ENCODE peak calls at places on chromosomes 3 and 15, in five cellular contexts. I, G, F, N and H are unnamed samples.

GRCh38 chr3:133991637-133992036 is 38.1 kb downstream of the SLCO2A1 start:
- DNase-seq in G (no peak), I (no peak), N (no peak), F (no peak), H (peak)

GRCh38 chr3:62467936-62468722 is 94.8 kb upstream of the FEZF2 start:
- DNase-seq in G (no peak), N (no peak), F (no peak), I (no peak), H (no peak)

GRCh38 chr15:69703495-69704187 is 251.0 kb downstream of the RPLP1 start:
- DNase-seq in I (no peak), F (no peak), G (no peak), N (no peak), H (no peak)

GRCh38 chr3:185176756-185177359 is 24.0 kb upstream of the C3orf70 start:
- DNase-seq in G (no peak), I (peak), N (no peak), F (peak), H (peak)

GRCh38 chr15:66603301-66604179 is 37.7 kb upstream of the LCTL start:
- DNase-seq in G (peak), N (peak), F (peak), I (peak), H (peak)

GRCh38 chr15:32691316-32692032 is 26.3 kb upstream of the GREM1 start:
- DNase-seq in F (no peak), I (no peak), G (no peak), N (no peak), H (no peak)

GRCh38 chr15:40806672-40807027 is 239 bp upstream of the ZFYVE19 start:
- DNase-seq in N (no peak), F (no peak), I (no peak), G (no peak), H (no peak)

GRCh38 chr3:5006755-5007202 is 27.5 kb downstream of the BHLHE40 start:
- DNase-seq in F (peak), I (no peak), N (peak), G (no peak), H (no peak)

GRCh38 chr3:36298188-36298587 is 82.1 kb upstream of the STAC start:
- DNase-seq in G (no peak), I (no peak), N (no peak), F (no peak), H (no peak)

GRCh38 chr15:51727141-51727897 is 10.1 kb downstream of the LYSMD2 start:
- DNase-seq in N (no peak), F (peak), I (no peak), G (no peak), H (no peak)

GRCh38 chr3:69442771-69443197 is 56.9 kb upstream of the FRMD4B start:
- DNase-seq in G (no peak), I (no peak), F (no peak), N (no peak), H (no peak)

GRCh38 chr3:71484047-71484446 is 99.5 kb downstream of the FOXP1 start:
- DNase-seq in G (no peak), F (no peak), I (no peak), N (no peak), H (no peak)

GRCh38 chr3:64796597-64796996 is 108.8 kb upstream of the ADAMTS9 start:
- DNase-seq in N (no peak), G (no peak), I (no peak), F (peak), H (no peak)

DNA sequence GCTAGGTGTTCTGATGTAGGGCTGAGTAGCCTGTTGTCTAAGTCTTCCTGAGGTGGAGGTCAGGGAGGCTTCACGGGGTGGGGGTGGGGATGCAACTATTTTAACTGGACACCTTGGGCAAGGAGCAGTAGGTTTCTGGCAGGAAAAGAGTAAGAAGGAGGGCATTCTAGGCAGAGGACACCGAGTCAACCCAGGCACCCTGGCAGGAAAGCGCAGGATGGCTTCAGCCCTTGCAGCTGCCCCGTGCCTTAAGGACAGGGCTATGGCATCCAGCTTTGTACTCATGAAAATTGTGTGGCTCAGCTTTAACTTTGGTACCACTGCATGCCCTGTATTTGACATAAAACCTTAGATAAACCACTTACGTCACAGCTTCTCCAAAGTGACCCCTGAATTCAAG is 6.4 kb upstream of the FILIP1L start:
- DNase-seq in I (no peak), N (no peak), F (no peak), G (no peak), H (no peak)
- H2BK12ac ChIP-seq in I (no peak), N (no peak), F (no peak), G (no peak), H (no peak)

DNA sequence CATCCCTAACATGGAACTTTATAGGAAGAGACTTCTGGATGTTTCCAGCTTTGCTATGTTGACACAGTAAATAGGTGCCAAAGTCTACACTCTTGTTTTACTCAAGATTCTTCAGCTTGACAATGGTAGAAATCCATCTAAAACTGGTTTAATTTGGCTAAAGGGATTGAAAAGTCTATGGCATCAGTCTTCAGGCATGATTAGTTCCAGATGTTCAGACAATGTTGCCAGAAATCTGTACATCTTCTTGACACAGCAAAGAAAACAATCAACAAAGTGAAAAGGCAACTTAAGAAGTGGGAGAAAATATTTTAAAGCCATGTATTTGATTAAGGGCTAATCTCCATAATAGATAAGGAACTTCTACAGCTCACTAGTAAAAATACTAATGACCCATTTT is 130.5 kb downstream of the LRRC3B start:
- DNase-seq in I (no peak), N (no peak), F (no peak), G (no peak), H (no peak)
- H2BK12ac ChIP-seq in I (no peak), N (no peak), F (no peak), G (no peak), H (no peak)

GRCh38 chr3:107384907-107385306 is 7.7 kb downstream of the CCDC54 start:
- DNase-seq in N (no peak), G (no peak), I (no peak), F (no peak), H (no peak)

GRCh38 chr3:107377151-107377550 is at the start of gene CCDC54:
- DNase-seq in N (no peak), G (no peak), F (no peak), I (no peak), H (no peak)

GRCh38 chr3:107384428-107384827 is 7.2 kb downstream of the CCDC54 start:
- DNase-seq in F (no peak), N (peak), G (no peak), I (no peak), H (no peak)

GRCh38 chr3:107387555-107387954 is 10.3 kb downstream of the CCDC54 start:
- DNase-seq in G (no peak), N (no peak), I (no peak), F (peak), H (no peak)

GRCh38 chr3:107382626-107383025 is 5.4 kb downstream of the CCDC54 start:
- DNase-seq in F (no peak), I (no peak), G (no peak), N (no peak), H (no peak)
- H2BK12ac ChIP-seq in F (no peak), I (no peak), G (no peak), N (no peak), H (no peak)

DNA sequence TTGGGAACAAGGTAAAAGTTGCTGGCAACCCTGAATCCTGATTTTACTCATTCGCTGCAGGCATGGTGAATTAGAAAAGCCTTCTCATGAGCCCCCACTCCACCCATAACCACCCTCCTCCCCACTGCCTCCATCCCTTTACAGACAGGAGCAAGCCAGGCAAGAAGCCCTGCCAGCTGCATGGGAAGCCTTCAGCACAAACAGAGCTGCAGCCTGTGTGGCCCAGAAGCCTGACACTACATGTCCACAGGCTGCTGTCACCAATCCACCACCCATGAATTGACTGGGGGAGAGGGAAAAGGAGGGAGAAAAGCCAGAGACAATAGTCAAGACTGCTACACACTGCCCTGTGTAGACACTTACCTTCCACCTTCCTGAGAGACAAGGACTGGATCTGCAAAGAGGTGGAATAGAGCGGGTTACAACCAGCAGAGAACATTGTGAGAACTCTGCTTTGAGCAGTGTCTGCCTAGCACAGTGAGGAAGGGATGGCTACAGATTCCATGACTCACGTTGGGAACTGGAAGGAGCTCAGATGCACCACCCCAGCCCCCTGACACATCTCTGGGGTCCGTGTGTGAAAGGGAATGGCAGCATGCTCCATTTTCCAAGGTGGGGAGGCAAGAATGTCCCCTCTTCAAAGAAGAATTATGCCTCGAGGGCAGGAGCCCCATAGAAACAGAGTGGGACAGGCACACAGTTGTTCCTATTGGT is 33.9 kb downstream of the DZIP1L start:
- DNase-seq in I (no peak), G (no peak), F (peak), N (no peak), H (no peak)
- H2BK12ac ChIP-seq in I (no peak), G (no peak), F (peak), N (no peak), H (no peak)

GRCh38 chr15:47565986-47566385 is 151.3 kb upstream of the SEMA6D start:
- DNase-seq in I (no peak), F (no peak), N (no peak), G (no peak), H (no peak)
- H2BK12ac ChIP-seq in I (no peak), F (no peak), N (no peak), G (no peak), H (no peak)

DNA sequence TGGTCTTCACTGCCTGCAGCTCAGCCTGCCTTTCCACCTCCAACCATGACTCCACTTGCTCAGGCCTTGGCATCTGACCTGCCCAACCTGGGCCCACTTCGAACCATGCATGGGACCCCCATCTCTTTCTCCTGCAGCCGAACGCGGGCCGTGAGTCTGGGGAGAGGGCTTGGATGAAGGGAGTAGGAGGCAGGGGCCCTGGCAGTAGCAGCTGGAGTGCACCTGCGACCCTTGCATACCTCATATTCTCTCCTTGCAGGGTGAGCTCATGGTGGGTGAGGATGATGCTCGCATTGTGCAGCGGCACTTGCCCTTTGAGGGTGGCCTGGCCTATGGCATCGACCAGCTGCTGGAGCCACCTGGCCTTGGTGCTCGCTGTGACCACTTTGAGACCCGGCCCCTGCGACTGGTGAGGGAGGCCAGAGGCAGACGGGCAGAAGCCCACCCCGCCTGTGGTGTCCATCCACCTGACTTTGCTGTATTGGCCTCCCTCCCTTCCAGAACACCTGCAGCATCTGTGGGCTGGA is 13.5 kb downstream of the NT5DC2 start:
- DNase-seq in I (no peak), N (no peak), F (no peak), G (no peak), H (no peak)
- H2BK12ac ChIP-seq in I (peak), N (no peak), F (no peak), G (no peak), H (no peak)

GRCh38 chr3:128149632-128150031 is 3.6 kb upstream of the EEFSEC start:
- DNase-seq in I (no peak), N (no peak), F (no peak), G (no peak), H (no peak)
- H2BK12ac ChIP-seq in I (no peak), N (no peak), F (no peak), G (no peak), H (no peak)